ENCODE peak calls at places on chromosomes 2 and 18, in five cellular contexts. N, U, X, M and D are unnamed samples.

GRCh38 chr2:159716857-159717256 is 4.6 kb downstream of the MARCHF7 start:
- DNase-seq in N (no peak), U (no peak), X (no peak), M (no peak), D (no peak)

GRCh38 chr18:10526211-10526949 is 553 bp downstream of the NAPG start:
- DNase-seq in N (no peak), U (peak; percentile 48), X (peak; percentile 70), M (peak; percentile 85), D (no peak)

GRCh38 chr2:215207041-215207440 is 68.6 kb upstream of the ABCA12 start:
- DNase-seq in N (no peak), U (no peak), X (no peak), M (no peak), D (no peak)

GRCh38 chr2:11842324-11842723 is 95.9 kb downstream of the LPIN1 start:
- DNase-seq in N (no peak), U (no peak), X (peak; percentile 42), M (peak; percentile 49), D (no peak)

GRCh38 chr2:189661957-189662321 is 680 bp downstream of the ASNSD1 start:
- DNase-seq in N (no peak), U (peak; percentile 6), X (no peak), M (no peak), D (no peak)

GRCh38 chr18:73715228-73715670 is 432.4 kb downstream of the FBXO15 start:
- DNase-seq in N (no peak), U (no peak), X (peak; percentile 59), M (no peak), D (no peak)

GRCh38 chr2:191304939-191305875 is 60.0 kb downstream of the MYO1B start:
- DNase-seq in N (peak; percentile 82), U (no peak), X (peak; percentile 96), M (no peak), D (no peak)

GRCh38 chr2:216578325-216578724 is 54.9 kb upstream of the IGFBP2 start:
- DNase-seq in N (no peak), U (peak; percentile 49), X (no peak), M (no peak), D (no peak)

GRCh38 chr2:12005886-12006681 is 259.7 kb downstream of the LPIN1 start:
- DNase-seq in N (no peak), U (no peak), X (peak; percentile 40), M (no peak), D (peak; percentile 37)

GRCh38 chr18:3329471-3329870 is 67.5 kb downstream of the MYL12B start:
- DNase-seq in N (no peak), U (peak; percentile 72), X (no peak), M (no peak), D (no peak)

GRCh38 chr2:65620026-65620425 is 187.6 kb upstream of the SPRED2 start:
- DNase-seq in N (no peak), U (no peak), X (no peak), M (no peak), D (no peak)

GRCh38 chr2:109690822-109691541 is 76.8 kb downstream of the SOWAHC start:
- DNase-seq in N (peak; percentile 26), U (peak; percentile 49), X (no peak), M (no peak), D (no peak)

GRCh38 chr2:226561962-226562361 is 237.7 kb downstream of the IRS1 start:
- DNase-seq in N (no peak), U (peak; percentile 67), X (no peak), M (peak; percentile 8), D (no peak)

GRCh38 chr2:144683063-144683740 is 163.3 kb upstream of the ZEB2 start:
- DNase-seq in N (no peak), U (no peak), X (no peak), M (no peak), D (no peak)

GRCh38 chr18:25459814-25460213 is 107.8 kb upstream of the ZNF521 start:
- DNase-seq in N (no peak), U (no peak), X (no peak), M (no peak), D (no peak)

GRCh38 chr2:185185044-185185443 is 553.6 kb upstream of the FSIP2 start:
- DNase-seq in N (no peak), U (no peak), X (no peak), M (no peak), D (no peak)

GRCh38 chr2:233480490-233481202 is 85.9 kb downstream of the USP40 start:
- DNase-seq in N (no peak), U (peak; percentile 76), X (peak; percentile 24), M (no peak), D (no peak)

GRCh38 chr2:17517481-17518211 is 594 bp downstream of the RAD51AP2 start:
- DNase-seq in N (no peak), U (no peak), X (peak; percentile 6), M (peak; percentile 57), D (no peak)

GRCh38 chr2:25286025-25286400 is 55.7 kb downstream of the DNMT3A start:
- DNase-seq in N (no peak), U (no peak), X (no peak), M (no peak), D (no peak)

GRCh38 chr18:35172009-35172408 is 68.8 kb upstream of the ZNF397 start:
- DNase-seq in N (no peak), U (no peak), X (no peak), M (no peak), D (no peak)

GRCh38 chr2:141554810-141555209 is 576.0 kb downstream of the LRP1B start:
- DNase-seq in N (no peak), U (peak; percentile 69), X (peak; percentile 36), M (peak; percentile 63), D (no peak)

GRCh38 chr2:136284226-136285119 is 166.5 kb upstream of the CXCR4 start:
- DNase-seq in N (no peak), U (no peak), X (no peak), M (no peak), D (no peak)

GRCh38 chr2:241223211-241224067 is 35.0 kb downstream of the ANO7 start:
- DNase-seq in N (no peak), U (peak; percentile 59), X (no peak), M (no peak), D (no peak)

GRCh38 chr2:222774941-222775340 is 85.9 kb upstream of the ACSL3 start:
- DNase-seq in N (no peak), U (peak; percentile 78), X (no peak), M (no peak), D (no peak)

GRCh38 chr2:20052872-20053281 is 1.4 kb upstream of the LAPTM4A start:
- DNase-seq in N (peak; percentile 86), U (peak; percentile 73), X (peak; percentile 92), M (no peak), D (no peak)

GRCh38 chr2:23287250-23287704 is 97.7 kb upstream of the KLHL29 start:
- DNase-seq in N (peak; percentile 45), U (no peak), X (peak; percentile 84), M (peak; percentile 44), D (no peak)

GRCh38 chr18:58269931-58270330 is 225.9 kb downstream of the NEDD4L start:
- DNase-seq in N (no peak), U (peak; percentile 97), X (no peak), M (no peak), D (no peak)

GRCh38 chr2:188024811-188025210 is 266.9 kb upstream of the GULP1 start:
- DNase-seq in N (no peak), U (no peak), X (peak; percentile 7), M (no peak), D (no peak)

GRCh38 chr2:189595412-189595811 is 14.8 kb upstream of the SLC40A1 start:
- DNase-seq in N (no peak), U (no peak), X (no peak), M (no peak), D (no peak)

GRCh38 chr2:224293976-224294375 is 107.9 kb downstream of the FAM124B start:
- DNase-seq in N (no peak), U (no peak), X (no peak), M (no peak), D (no peak)

GRCh38 chr2:237540223-237540775 is 26.1 kb upstream of the PRLH start:
- DNase-seq in N (no peak), U (no peak), X (no peak), M (no peak), D (no peak)

GRCh38 chr2:206212673-206213513 is 53.2 kb downstream of the EEF1B2 start:
- DNase-seq in N (no peak), U (peak; percentile 64), X (peak; percentile 62), M (peak; percentile 15), D (no peak)

GRCh38 chr2:206217743-206218520 is 56.5 kb upstream of the ZDBF2 start:
- DNase-seq in N (no peak), U (no peak), X (peak; percentile 36), M (no peak), D (no peak)

GRCh38 chr2:206217162-206217561 is 57.3 kb upstream of the ZDBF2 start:
- DNase-seq in N (no peak), U (no peak), X (no peak), M (peak; percentile 21), D (no peak)

GRCh38 chr2:206211657-206212255 is 52.1 kb downstream of the EEF1B2 start:
- DNase-seq in N (no peak), U (peak; percentile 82), X (peak; percentile 72), M (no peak), D (no peak)

GRCh38 chr2:206213514-206213845 is 53.8 kb downstream of the EEF1B2 start:
- DNase-seq in N (no peak), U (no peak), X (no peak), M (no peak), D (no peak)
- H3K4me3 ChIP-seq in N (no peak overlapping the region), U (peak overlapping the region; percentile 62), X (no peak overlapping the region), M (no peak overlapping the region), D (no peak overlapping the region)

DNA sequence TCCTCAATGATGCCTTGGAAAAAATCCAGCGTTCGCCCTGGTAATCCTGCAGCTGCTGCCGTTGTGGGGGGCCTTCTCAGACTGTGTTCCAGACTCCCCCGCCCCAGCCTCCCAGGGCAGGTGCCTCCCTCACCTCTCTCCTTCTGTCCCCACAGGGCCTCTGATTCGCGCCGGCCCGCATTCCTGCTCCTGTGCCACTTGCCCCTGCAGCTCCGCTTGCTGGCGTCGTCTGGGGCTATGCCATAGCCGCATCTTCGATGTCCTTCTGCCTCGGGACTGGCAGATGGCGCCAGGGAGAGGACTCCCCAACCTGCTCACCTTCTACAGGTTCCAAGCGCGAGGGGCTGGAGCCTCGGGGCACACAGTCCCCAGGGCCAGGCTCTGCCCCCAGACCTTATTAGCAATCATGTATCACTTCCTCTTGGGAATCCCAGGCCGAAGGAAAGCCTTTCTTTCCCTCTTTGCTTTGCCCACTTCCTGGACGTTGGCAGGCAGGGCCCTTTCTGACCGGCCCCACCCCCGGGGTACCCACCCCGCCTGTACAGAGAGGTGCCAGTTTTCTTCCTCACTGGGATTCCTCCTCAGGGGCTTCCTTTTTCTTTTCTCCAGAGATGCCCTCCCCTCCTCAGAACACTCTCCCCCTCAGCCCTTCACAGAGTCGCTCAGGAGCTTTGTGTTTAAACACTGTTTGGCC is 4.4 kb downstream of the SPATA3 start:
- DNase-seq in N (no peak), U (peak; percentile 23), X (no peak), M (no peak), D (no peak)
- TF ChIP-seq CTCF in N (no peak), U (peak; percentile 35), X (no peak), M (no peak), D (no peak)

DNA sequence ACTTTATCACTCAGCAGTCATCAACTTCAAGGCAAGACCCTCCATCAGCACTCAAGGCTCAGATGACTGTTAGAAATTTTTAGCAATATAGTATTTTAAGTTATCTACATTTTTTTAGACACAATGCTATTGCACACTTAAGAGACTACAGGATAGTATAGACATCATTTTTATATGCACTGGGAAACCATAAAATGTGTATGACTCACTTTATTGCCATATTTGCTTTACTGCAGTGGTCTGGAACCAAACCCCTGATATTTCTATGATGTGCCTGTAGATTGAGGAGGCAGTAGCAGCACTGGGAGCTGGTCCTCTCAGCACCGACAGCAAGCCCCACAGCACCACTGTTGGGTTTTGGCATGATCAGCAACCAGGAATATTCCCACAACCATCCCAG is 264.8 kb upstream of the HNRNPA3 start:
- DNase-seq in N (no peak), U (peak; percentile 48), X (no peak), M (no peak), D (no peak)
- H3K4me3 ChIP-seq in N (no peak overlapping the region), U (no peak overlapping the region), X (no peak overlapping the region), M (no peak overlapping the region), D (no peak overlapping the region)

GRCh38 chr18:45792551-45793294 is 32.8 kb upstream of the SIGLEC15 start:
- DNase-seq in N (no peak), U (peak; percentile 12), X (peak; percentile 53), M (no peak), D (no peak)
- TF ChIP-seq CTCF in N (no peak), U (no peak), X (no peak), M (no peak), D (no peak)